ENCODE peak calls at places on chromosomes 2 and 18, in eight cellular contexts. One of them, this sample, is unnamed.

GRCh38 chr18:13381331-13381730 is 162.8 kb downstream of the LDLRAD4 start:
- DNase-seq in MM.1S: no peak
- DNase-seq in WERI-Rb-1: no peak
- DNase-seq in CD4-positive, alpha-beta memory T cell: no peak
- DNase-seq in OCI-LY7: no peak
- DNase-seq in HL-60: no peak
- DNase-seq in HFF-Myc: no peak
- DNase-seq in skeletal muscle cell: no peak
- DNase-seq in this sample: no peak

GRCh38 chr2:25664531-25665307 is 8.7 kb downstream of the DTNB start:
- DNase-seq in HFF-Myc: no peak
- DNase-seq in MM.1S: peak
- DNase-seq in OCI-LY7: peak
- DNase-seq in HL-60: no peak
- DNase-seq in CD4-positive, alpha-beta memory T cell: no peak
- DNase-seq in skeletal muscle cell: no peak
- DNase-seq in WERI-Rb-1: peak
- DNase-seq in this sample: no peak

GRCh38 chr2:238097988-238098853 is 1.9 kb upstream of the ESPNL start:
- DNase-seq in CD4-positive, alpha-beta memory T cell: peak
- DNase-seq in MM.1S: peak
- DNase-seq in OCI-LY7: peak
- DNase-seq in HFF-Myc: peak
- DNase-seq in HL-60: peak
- DNase-seq in WERI-Rb-1: peak
- DNase-seq in skeletal muscle cell: peak
- DNase-seq in this sample: no peak

GRCh38 chr2:173874003-173874898 is 90.9 kb downstream of the SP3 start:
- DNase-seq in OCI-LY7: peak
- DNase-seq in HL-60: no peak
- DNase-seq in HFF-Myc: no peak
- DNase-seq in WERI-Rb-1: no peak
- DNase-seq in CD4-positive, alpha-beta memory T cell: no peak
- DNase-seq in MM.1S: no peak
- DNase-seq in skeletal muscle cell: no peak
- DNase-seq in this sample: no peak

GRCh38 chr18:13437801-13438506 is 219.4 kb downstream of the LDLRAD4 start:
- DNase-seq in CD4-positive, alpha-beta memory T cell: peak
- DNase-seq in HFF-Myc: no peak
- DNase-seq in WERI-Rb-1: no peak
- DNase-seq in MM.1S: peak
- DNase-seq in skeletal muscle cell: no peak
- DNase-seq in HL-60: no peak
- DNase-seq in OCI-LY7: peak
- DNase-seq in this sample: peak

GRCh38 chr2:237563816-237564215 is 2.6 kb upstream of the PRLH start:
- DNase-seq in HL-60: no peak
- DNase-seq in MM.1S: no peak
- DNase-seq in CD4-positive, alpha-beta memory T cell: no peak
- DNase-seq in WERI-Rb-1: no peak
- DNase-seq in HFF-Myc: no peak
- DNase-seq in skeletal muscle cell: no peak
- DNase-seq in OCI-LY7: no peak
- DNase-seq in this sample: no peak

GRCh38 chr2:237218756-237219155 is 133.1 kb downstream of the COPS8 start:
- DNase-seq in OCI-LY7: no peak
- DNase-seq in HFF-Myc: peak
- DNase-seq in WERI-Rb-1: no peak
- DNase-seq in HL-60: no peak
- DNase-seq in CD4-positive, alpha-beta memory T cell: no peak
- DNase-seq in skeletal muscle cell: no peak
- DNase-seq in MM.1S: no peak
- DNase-seq in this sample: no peak

GRCh38 chr18:58544616-58545337 is 84.1 kb downstream of the ALPK2 start:
- DNase-seq in HFF-Myc: no peak
- DNase-seq in HL-60: no peak
- DNase-seq in OCI-LY7: no peak
- DNase-seq in CD4-positive, alpha-beta memory T cell: no peak
- DNase-seq in skeletal muscle cell: no peak
- DNase-seq in MM.1S: no peak
- DNase-seq in WERI-Rb-1: no peak
- DNase-seq in this sample: no peak

GRCh38 chr2:16747257-16747656 is 81.6 kb upstream of the CYRIA start:
- DNase-seq in WERI-Rb-1: no peak
- DNase-seq in OCI-LY7: no peak
- DNase-seq in HFF-Myc: no peak
- DNase-seq in skeletal muscle cell: no peak
- DNase-seq in HL-60: no peak
- DNase-seq in MM.1S: no peak
- DNase-seq in CD4-positive, alpha-beta memory T cell: no peak
- DNase-seq in this sample: no peak

GRCh38 chr18:48827321-48828200 is 123.2 kb downstream of the SMAD7 start:
- DNase-seq in OCI-LY7: no peak
- DNase-seq in CD4-positive, alpha-beta memory T cell: no peak
- DNase-seq in HFF-Myc: peak
- DNase-seq in skeletal muscle cell: no peak
- DNase-seq in WERI-Rb-1: peak
- DNase-seq in MM.1S: no peak
- DNase-seq in HL-60: no peak
- DNase-seq in this sample: no peak

GRCh38 chr2:149648282-149649030 is 60.9 kb upstream of the MMADHC start:
- DNase-seq in HFF-Myc: peak
- DNase-seq in OCI-LY7: no peak
- DNase-seq in HL-60: no peak
- DNase-seq in CD4-positive, alpha-beta memory T cell: no peak
- DNase-seq in skeletal muscle cell: peak
- DNase-seq in MM.1S: no peak
- DNase-seq in WERI-Rb-1: no peak
- DNase-seq in this sample: no peak

GRCh38 chr2:19579466-19579865 is 221.0 kb upstream of the OSR1 start:
- DNase-seq in skeletal muscle cell: no peak
- DNase-seq in HL-60: no peak
- DNase-seq in MM.1S: no peak
- DNase-seq in OCI-LY7: no peak
- DNase-seq in HFF-Myc: no peak
- DNase-seq in CD4-positive, alpha-beta memory T cell: no peak
- DNase-seq in WERI-Rb-1: no peak
- DNase-seq in this sample: no peak

GRCh38 chr18:78727877-78728276 is 251.7 kb upstream of the SALL3 start:
- DNase-seq in MM.1S: no peak
- DNase-seq in HL-60: no peak
- DNase-seq in CD4-positive, alpha-beta memory T cell: no peak
- DNase-seq in HFF-Myc: no peak
- DNase-seq in OCI-LY7: no peak
- DNase-seq in skeletal muscle cell: no peak
- DNase-seq in WERI-Rb-1: peak
- DNase-seq in this sample: no peak

GRCh38 chr2:112958428-112959108 is 19.2 kb upstream of the IL36G start:
- DNase-seq in HL-60: peak
- DNase-seq in CD4-positive, alpha-beta memory T cell: peak
- DNase-seq in OCI-LY7: peak
- DNase-seq in WERI-Rb-1: peak
- DNase-seq in MM.1S: peak
- DNase-seq in skeletal muscle cell: peak
- DNase-seq in HFF-Myc: peak
- DNase-seq in this sample: peak

GRCh38 chr2:118854507-118855300 is 7.3 kb upstream of the EN1 start:
- DNase-seq in WERI-Rb-1: no peak
- DNase-seq in OCI-LY7: no peak
- DNase-seq in CD4-positive, alpha-beta memory T cell: no peak
- DNase-seq in MM.1S: no peak
- DNase-seq in HL-60: no peak
- DNase-seq in skeletal muscle cell: no peak
- DNase-seq in HFF-Myc: no peak
- DNase-seq in this sample: no peak

GRCh38 chr2:118853647-118854367 is 6.4 kb upstream of the EN1 start:
- DNase-seq in MM.1S: no peak
- DNase-seq in skeletal muscle cell: no peak
- DNase-seq in OCI-LY7: no peak
- DNase-seq in HL-60: no peak
- DNase-seq in CD4-positive, alpha-beta memory T cell: no peak
- DNase-seq in WERI-Rb-1: no peak
- DNase-seq in HFF-Myc: no peak
- DNase-seq in this sample: no peak

GRCh38 chr2:118856978-118857676 is 9.7 kb upstream of the EN1 start:
- DNase-seq in HFF-Myc: no peak
- DNase-seq in CD4-positive, alpha-beta memory T cell: no peak
- DNase-seq in skeletal muscle cell: no peak
- DNase-seq in HL-60: no peak
- DNase-seq in OCI-LY7: no peak
- DNase-seq in MM.1S: no peak
- DNase-seq in WERI-Rb-1: no peak
- DNase-seq in this sample: no peak

GRCh38 chr2:118856330-118856977 is 9.0 kb upstream of the EN1 start:
- DNase-seq in HL-60: no peak
- DNase-seq in MM.1S: no peak
- DNase-seq in OCI-LY7: no peak
- DNase-seq in WERI-Rb-1: no peak
- DNase-seq in CD4-positive, alpha-beta memory T cell: no peak
- DNase-seq in skeletal muscle cell: no peak
- DNase-seq in HFF-Myc: no peak
- DNase-seq in this sample: no peak

DNA sequence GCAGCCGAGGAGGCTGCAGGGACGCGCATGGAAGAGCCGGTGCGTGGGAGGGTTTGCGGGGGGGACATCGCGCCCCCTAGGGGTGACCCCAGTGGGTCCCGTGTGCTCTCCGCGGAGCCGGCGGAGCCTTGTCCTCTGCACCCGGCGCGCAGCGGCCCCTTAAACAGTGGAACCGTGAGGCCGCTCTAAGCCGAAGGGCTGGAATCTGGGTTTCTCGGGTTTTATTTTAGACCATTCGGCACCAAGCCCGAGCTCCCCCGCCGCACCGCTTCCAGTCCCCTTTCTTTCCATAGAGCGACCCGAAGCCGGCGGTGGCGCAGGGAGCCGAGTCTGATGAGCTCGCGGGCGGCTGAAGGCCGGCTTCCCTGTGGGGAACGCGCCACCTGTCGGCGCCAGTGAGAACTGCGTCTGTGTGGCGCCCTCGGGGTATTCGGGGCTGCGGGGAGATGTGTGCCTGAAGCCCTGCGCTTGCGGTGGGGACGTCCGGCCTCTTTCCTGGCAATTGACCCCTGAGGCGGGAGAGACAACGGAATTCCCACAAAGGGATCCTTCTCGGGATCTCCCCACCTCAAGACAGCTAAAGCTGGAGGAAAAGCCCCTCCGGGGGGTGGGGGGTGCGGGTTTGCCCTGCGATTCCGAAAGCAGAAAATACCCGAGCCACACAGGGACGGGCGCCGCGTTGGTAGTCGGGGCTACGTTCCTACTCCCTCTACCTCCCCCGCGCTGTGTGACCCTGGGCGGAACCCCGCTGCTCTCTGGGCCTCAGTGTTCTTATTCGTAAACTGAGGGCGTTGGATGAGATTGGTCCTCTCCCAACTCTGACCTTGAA is 8.2 kb upstream of the EN1 start:
- DNase-seq in HL-60: peak
- DNase-seq in WERI-Rb-1: peak
- DNase-seq in CD4-positive, alpha-beta memory T cell: peak
- DNase-seq in skeletal muscle cell: no peak
- DNase-seq in HFF-Myc: peak
- DNase-seq in MM.1S: peak
- DNase-seq in OCI-LY7: peak
- DNase-seq in this sample: peak
- H3K4me3 ChIP-seq in HL-60: no peak
- H3K4me3 ChIP-seq in WERI-Rb-1: peak
- H3K4me3 ChIP-seq in CD4-positive, alpha-beta memory T cell: no peak
- H3K4me3 ChIP-seq in skeletal muscle cell: peak
- H3K4me3 ChIP-seq in HFF-Myc: no peak
- H3K4me3 ChIP-seq in MM.1S: peak
- H3K4me3 ChIP-seq in OCI-LY7: peak
- H3K4me3 ChIP-seq in this sample: peak

GRCh38 chr2:105375001-105375561 is 23.8 kb downstream of the FHL2 start:
- DNase-seq in MM.1S: no peak
- DNase-seq in OCI-LY7: no peak
- DNase-seq in HFF-Myc: no peak
- DNase-seq in HL-60: no peak
- DNase-seq in CD4-positive, alpha-beta memory T cell: no peak
- DNase-seq in skeletal muscle cell: no peak
- DNase-seq in WERI-Rb-1: no peak
- DNase-seq in this sample: no peak
- H3K4me3 ChIP-seq in MM.1S: no peak
- H3K4me3 ChIP-seq in OCI-LY7: no peak
- H3K4me3 ChIP-seq in HFF-Myc: no peak
- H3K4me3 ChIP-seq in HL-60: no peak
- H3K4me3 ChIP-seq in CD4-positive, alpha-beta memory T cell: no peak
- H3K4me3 ChIP-seq in skeletal muscle cell: no peak
- H3K4me3 ChIP-seq in WERI-Rb-1: no peak
- H3K4me3 ChIP-seq in this sample: no peak

DNA sequence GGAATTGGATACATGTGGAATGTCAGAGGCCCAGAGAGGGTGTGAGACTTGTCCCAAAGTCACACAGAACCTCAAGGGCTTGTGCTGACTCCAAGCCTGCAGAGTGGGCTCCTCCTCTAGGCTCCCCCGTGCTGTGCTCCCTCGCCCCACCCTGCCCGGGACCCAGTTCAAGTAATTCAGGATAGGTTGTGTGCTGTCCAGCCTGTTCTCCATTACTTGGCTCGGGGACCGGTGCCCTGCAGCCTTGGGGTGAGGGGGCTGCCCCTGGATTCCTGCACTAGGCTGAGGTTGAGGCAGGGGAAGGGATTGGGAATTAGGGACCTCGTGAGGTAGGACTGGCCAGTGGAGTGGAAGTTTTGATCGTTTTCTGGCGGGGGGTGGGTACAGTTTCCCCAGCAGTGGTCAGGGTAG is 2.8 kb downstream of the CTDSP1 start:
- DNase-seq in HL-60: no peak
- DNase-seq in OCI-LY7: no peak
- DNase-seq in WERI-Rb-1: no peak
- DNase-seq in MM.1S: no peak
- DNase-seq in skeletal muscle cell: no peak
- DNase-seq in CD4-positive, alpha-beta memory T cell: no peak
- DNase-seq in HFF-Myc: no peak
- DNase-seq in this sample: no peak
- H3K4me3 ChIP-seq in HL-60: no peak
- H3K4me3 ChIP-seq in OCI-LY7: no peak
- H3K4me3 ChIP-seq in WERI-Rb-1: no peak
- H3K4me3 ChIP-seq in MM.1S: no peak
- H3K4me3 ChIP-seq in skeletal muscle cell: no peak
- H3K4me3 ChIP-seq in CD4-positive, alpha-beta memory T cell: no peak
- H3K4me3 ChIP-seq in HFF-Myc: no peak
- H3K4me3 ChIP-seq in this sample: no peak

GRCh38 chr2:240232961-240233890 is 92.8 kb upstream of the OTOS start:
- DNase-seq in CD4-positive, alpha-beta memory T cell: peak
- DNase-seq in skeletal muscle cell: no peak
- DNase-seq in MM.1S: peak
- DNase-seq in HL-60: peak
- DNase-seq in HFF-Myc: peak
- DNase-seq in WERI-Rb-1: peak
- DNase-seq in OCI-LY7: peak
- DNase-seq in this sample: peak
- H3K4me3 ChIP-seq in CD4-positive, alpha-beta memory T cell: no peak
- H3K4me3 ChIP-seq in skeletal muscle cell: peak
- H3K4me3 ChIP-seq in MM.1S: peak
- H3K4me3 ChIP-seq in HL-60: no peak
- H3K4me3 ChIP-seq in HFF-Myc: no peak
- H3K4me3 ChIP-seq in WERI-Rb-1: peak
- H3K4me3 ChIP-seq in OCI-LY7: peak
- H3K4me3 ChIP-seq in this sample: no peak

This sample was measured in Jurkat, Clone E6-1.